ENCODE peak calls at places on chromosomes 5 and 9, in ten cellular contexts. D is tibial nerve, N is IMR-90, O is ovary, X is stomach, E is A549, F is esophagus squamous epithelium, A is gastrocnemius medialis, W is NB4, Q is Peyer's patch. M is an unnamed sample.

GRCh38 chr5:138903113-138903789 is 28.1 kb upstream of the LRRTM2 start:
- DNase-seq in O (no peak), D (no peak), A (no peak), N (peak; percentile 78), E (no peak), W (no peak), Q (no peak), X (no peak), F (no peak), M (no peak)

GRCh38 chr9:13351768-13352386 is 72.4 kb upstream of the MPDZ start:
- DNase-seq in E (peak; percentile 14), F (no peak), X (no peak), Q (no peak), W (peak; percentile 63), D (no peak), O (no peak), A (no peak), N (peak; percentile 65), M (no peak)

GRCh38 chr9:111925017-111925770 is 28.6 kb downstream of the UGCG start:
- DNase-seq in X (no peak), E (no peak), F (no peak), A (no peak), N (no peak), W (peak; percentile 28), D (no peak), O (no peak), Q (no peak), M (no peak)

GRCh38 chr9:38141751-38142150 is 72.7 kb upstream of the SHB start:
- DNase-seq in D (no peak), A (no peak), O (no peak), Q (no peak), W (no peak), E (no peak), F (no peak), X (no peak), N (peak; percentile 83), M (no peak)

GRCh38 chr5:169398515-169398914 is 97.6 kb upstream of the SLIT3 start:
- DNase-seq in Q (no peak), F (no peak), N (no peak), X (no peak), W (no peak), O (no peak), D (no peak), A (no peak), E (no peak), M (no peak)

GRCh38 chr5:162128117-162128516 is 60.5 kb downstream of the GABRG2 start:
- DNase-seq in N (no peak), E (no peak), D (no peak), X (no peak), F (no peak), A (no peak), W (no peak), Q (no peak), O (no peak), M (no peak)

GRCh38 chr5:116626272-116626723 is 51.7 kb upstream of the SEMA6A start:
- DNase-seq in N (peak; percentile 22), O (peak; percentile 97), E (no peak), D (peak; percentile 82), W (peak; percentile 41), Q (peak; percentile 76), X (peak; percentile 63), A (peak; percentile 44), F (no peak), M (peak; percentile 95)

GRCh38 chr9:126398403-126399058 is 71.9 kb downstream of the MVB12B start:
- DNase-seq in N (peak; percentile 52), W (peak; percentile 69), X (peak; percentile 88), A (peak; percentile 46), D (peak; percentile 59), E (peak; percentile 80), O (peak; percentile 80), Q (peak; percentile 91), F (no peak), M (peak; percentile 98)

GRCh38 chr5:115461506-115462290 is 82.9 kb downstream of the FEM1C start:
- DNase-seq in D (no peak), E (peak; percentile 38), O (no peak), W (no peak), A (no peak), N (peak; percentile 90), F (no peak), Q (peak; percentile 59), X (no peak), M (no peak)

GRCh38 chr9:104858271-104858670 is 69.7 kb downstream of the ABCA1 start:
- DNase-seq in Q (no peak), N (peak; percentile 75), O (no peak), A (no peak), W (no peak), D (no peak), F (no peak), X (no peak), E (no peak), M (peak; percentile 36)

GRCh38 chr5:74376187-74376586 is 264.3 kb downstream of the ENC1 start:
- DNase-seq in W (peak; percentile 5), O (no peak), A (no peak), N (no peak), X (no peak), E (no peak), F (no peak), Q (no peak), D (no peak), M (no peak)

GRCh38 chr5:107284822-107285510 is 385.8 kb downstream of the EFNA5 start:
- DNase-seq in O (no peak), W (no peak), F (no peak), D (no peak), A (no peak), Q (no peak), E (no peak), X (no peak), N (peak; percentile 16), M (peak; percentile 29)

GRCh38 chr9:112647596-112647995 is 70.3 kb downstream of the INIP start:
- DNase-seq in X (no peak), E (no peak), O (no peak), N (no peak), A (no peak), Q (no peak), W (no peak), F (no peak), D (no peak), M (no peak)

DNA sequence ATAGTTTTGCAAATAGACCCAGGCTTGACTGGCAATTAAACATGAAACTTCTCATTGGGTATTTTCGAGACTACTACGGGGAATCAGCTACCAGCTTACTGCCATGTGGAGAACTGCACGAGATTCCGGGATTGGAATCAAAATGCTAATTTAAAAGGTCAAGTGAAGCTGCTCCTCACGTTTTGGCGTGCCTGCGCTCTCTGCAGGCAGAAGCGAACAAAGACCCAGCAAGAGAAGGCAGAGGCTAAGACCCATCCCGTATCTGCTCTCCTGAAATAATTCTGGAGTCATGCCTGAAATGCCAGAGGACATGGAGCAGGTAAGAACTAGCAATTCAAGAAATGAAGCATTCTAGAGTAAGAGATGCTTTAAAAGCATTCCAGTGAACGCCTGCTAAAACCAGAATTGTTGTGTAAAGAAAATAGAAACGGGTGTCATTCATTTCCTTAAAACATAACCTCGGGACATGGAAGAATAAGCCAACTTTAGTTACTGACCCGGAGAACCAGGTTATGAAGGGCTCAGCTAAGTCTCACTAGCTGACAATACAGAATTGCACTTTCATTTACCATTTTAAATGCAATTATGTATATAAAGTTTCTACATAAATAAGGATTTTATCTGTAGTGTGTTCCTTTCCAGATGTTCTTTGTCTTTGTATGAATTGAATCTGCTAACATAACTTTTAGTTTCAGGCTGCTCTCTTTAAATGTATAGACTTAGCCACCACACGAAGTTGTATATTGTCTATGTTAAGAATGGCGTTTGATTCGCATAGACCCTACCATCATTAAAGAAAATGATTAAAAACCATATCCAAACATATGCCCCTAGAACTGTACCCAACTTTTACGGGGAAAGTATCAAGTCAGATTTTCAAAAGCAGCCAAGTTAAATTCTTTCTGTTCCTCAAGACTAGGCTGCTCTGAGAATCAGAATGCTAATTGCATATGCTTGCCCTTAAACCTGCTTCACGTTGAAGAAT is 2.0 kb upstream of the MAT2B start:
- DNase-seq in F (no peak), E (peak; percentile 54), A (peak; percentile 35), N (peak; percentile 82), D (no peak), X (peak; percentile 57), W (peak; percentile 90), O (peak; percentile 44), Q (peak; percentile 80), M (peak; percentile 69)
- H3K4me3 ChIP-seq in F (peak overlapping the region; percentile 79), E (peak overlapping the region; percentile 77), A (peak overlapping the region; percentile 88), N (peak overlapping the region; percentile 49), D (peak overlapping the region; percentile 96), X (peak overlapping the region; percentile 67), W (peak overlapping the region; percentile 85), O (peak overlapping the region; percentile 85), Q (peak overlapping the region; percentile 32), M (no peak overlapping the region)

DNA sequence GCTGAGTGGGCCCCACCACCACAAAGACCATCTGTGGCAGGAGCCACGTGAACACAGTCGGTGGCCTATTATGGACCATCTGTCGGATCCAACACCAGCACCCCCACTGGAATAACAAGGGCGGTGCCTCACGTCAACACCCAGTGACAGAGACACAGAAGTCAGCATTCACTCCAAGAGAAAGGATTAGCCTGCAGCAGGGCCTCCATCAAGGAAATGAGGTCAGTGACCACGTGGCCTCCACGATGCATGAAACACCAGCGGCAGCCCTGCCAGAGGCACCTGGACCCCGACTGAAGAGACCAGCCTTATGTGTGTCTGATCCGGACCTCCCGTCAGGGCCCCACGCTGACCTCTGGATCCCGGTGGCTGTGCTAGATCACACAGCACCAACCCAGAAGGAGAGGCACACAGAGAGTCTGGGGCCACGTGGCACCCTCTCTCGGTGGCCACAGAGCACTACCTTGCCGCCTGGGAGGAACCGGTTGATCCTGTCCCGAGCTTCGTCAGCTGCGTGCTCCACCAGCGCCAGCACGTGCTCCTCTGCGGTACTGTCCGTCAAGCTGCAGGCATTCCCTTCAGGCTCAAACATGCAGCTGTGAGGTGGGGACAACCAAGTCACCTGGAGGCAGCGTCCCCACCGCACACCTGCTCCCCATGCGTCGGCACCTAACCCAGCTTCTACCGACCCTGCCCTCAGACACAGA is 9.0 kb downstream of the BRD9 start:
- DNase-seq in Q (no peak), F (no peak), A (no peak), W (no peak), N (no peak), O (no peak), X (no peak), E (no peak), D (no peak), M (no peak)
- TF ChIP-seq POLR2A in Q (no peak), F (no peak), A (no peak), W (no peak), N (no peak), O (no peak), X (no peak), E (no peak), D (no peak), M (no peak)

GRCh38 chr5:177507165-177507564 is 2.5 kb downstream of the DOK3 start:
- DNase-seq in Q (no peak), X (no peak), N (no peak), E (no peak), O (no peak), W (peak; percentile 67), F (no peak), A (no peak), D (no peak), M (no peak)
- TF ChIP-seq CTCF in Q (no peak), X (no peak), N (peak; percentile 33), E (peak; percentile 16), O (no peak), W (peak; percentile 50), F (no peak), A (no peak), D (no peak), M (no peak)

DNA sequence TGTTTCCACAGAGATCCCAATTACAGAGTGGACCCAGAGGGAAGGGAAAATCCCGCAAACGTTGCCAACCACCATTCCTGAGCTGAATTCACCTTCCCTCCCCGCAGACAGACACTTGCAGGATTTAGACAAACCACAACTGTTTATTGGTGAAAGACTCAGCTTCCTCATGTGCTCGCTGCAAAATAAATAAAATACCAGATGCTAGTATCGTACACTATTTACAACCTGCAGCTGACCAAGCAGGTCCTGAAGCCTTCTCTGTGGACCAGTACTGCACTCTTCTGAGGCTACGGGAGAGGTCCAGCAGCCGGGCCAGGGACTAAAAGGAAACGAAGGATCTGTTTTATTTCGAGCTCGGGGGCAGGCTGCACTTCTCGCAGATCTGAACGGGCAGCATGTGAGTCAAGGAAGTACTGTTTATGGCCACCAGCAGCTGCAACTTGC is 2.4 kb downstream of the CCNO start:
- DNase-seq in W (no peak), O (no peak), A (no peak), N (peak; percentile 30), Q (no peak), D (no peak), E (no peak), X (no peak), F (no peak), M (no peak)
- H3K4me3 ChIP-seq in W (peak overlapping the region; percentile 48), O (peak overlapping the region; percentile 40), A (peak overlapping the region; percentile 27), N (no peak overlapping the region), Q (peak overlapping the region; percentile 32), D (no peak overlapping the region), E (no peak overlapping the region), X (peak overlapping the region; percentile 78), F (peak overlapping the region; percentile 61), M (no peak overlapping the region)

M was measured in lower leg skin.